ENCODE peak calls at places on chromosomes 1 and 21, in seven cellular contexts. I is AG09309, X is anterior cingulate cortex, W is lung microvascular endothelial cell, Z is GM23248, D is NCI-H526 treated with DMSO at 0.1 percent for 48 hours, M is tibial artery. L is an unnamed sample.

GRCh38 chr1:19765623-19766022 is 34.1 kb downstream of the TMCO4 start:
- DNase-seq in I (peak), X (no peak), Z (peak), W (peak), M (no peak), D (no peak), L (no peak)

GRCh38 chr1:168920456-168921094 is 185.9 kb upstream of the ATP1B1 start:
- DNase-seq in X (no peak), M (peak), Z (peak), W (peak), D (no peak), I (no peak), L (no peak)

GRCh38 chr1:216805233-216805632 is 82.0 kb upstream of the ESRRG start:
- DNase-seq in W (no peak), D (no peak), M (no peak), I (no peak), Z (no peak), X (no peak), L (no peak)

GRCh38 chr1:155195201-155196102 is 12.2 kb downstream of the THBS3 start:
- DNase-seq in M (no peak), Z (peak), X (no peak), D (no peak), W (peak), I (no peak), L (peak)

GRCh38 chr1:61585714-61586113 is 139.2 kb downstream of the TM2D1 start:
- DNase-seq in M (no peak), I (no peak), Z (peak), W (no peak), D (no peak), X (no peak), L (no peak)

GRCh38 chr21:27359141-27359540 is 392.3 kb upstream of the ADAMTS5 start:
- DNase-seq in X (no peak), W (no peak), Z (peak), D (no peak), M (no peak), I (peak), L (no peak)

GRCh38 chr1:114345930-114346479 is 165.0 kb downstream of the TRIM33 start:
- DNase-seq in Z (peak), D (no peak), X (no peak), W (no peak), M (peak), I (no peak), L (peak)

GRCh38 chr1:232413674-232414073 is 216.3 kb downstream of the SIPA1L2 start:
- DNase-seq in D (no peak), M (no peak), Z (no peak), W (no peak), I (no peak), X (no peak), L (no peak)

GRCh38 chr1:204409111-204409510 is 2.5 kb downstream of the PPP1R15B start:
- DNase-seq in D (no peak), W (peak), Z (peak), M (no peak), I (no peak), X (no peak), L (no peak)

GRCh38 chr1:227869851-227870305 is 54.4 kb downstream of the PRSS38 start:
- DNase-seq in W (no peak), D (no peak), Z (peak), I (no peak), M (no peak), X (no peak), L (no peak)

GRCh38 chr1:15788624-15789301 is 18.7 kb downstream of the UQCRHL start:
- DNase-seq in D (no peak), M (no peak), Z (peak), X (no peak), I (no peak), W (peak), L (no peak)

GRCh38 chr1:103025858-103026409 is 82.4 kb downstream of the COL11A1 start:
- DNase-seq in I (no peak), Z (no peak), M (no peak), W (no peak), D (no peak), X (no peak), L (no peak)

GRCh38 chr1:200040516-200041138 is 13.1 kb downstream of the NR5A2 start:
- DNase-seq in I (no peak), M (no peak), W (peak), D (no peak), X (no peak), Z (no peak), L (no peak)

GRCh38 chr21:38311091-38311490 is 54.3 kb downstream of the KCNJ15 start:
- DNase-seq in X (no peak), M (no peak), D (no peak), Z (no peak), W (no peak), I (no peak), L (no peak)

GRCh38 chr1:24735619-24736375 is 9.4 kb upstream of the CLIC4 start:
- DNase-seq in W (no peak), X (no peak), Z (peak), M (no peak), D (no peak), I (no peak), L (peak)

GRCh38 chr1:88983791-88984552 is 8.5 kb downstream of the KYAT3 start:
- DNase-seq in M (no peak), Z (peak), W (peak), X (no peak), I (no peak), D (peak), L (no peak)

GRCh38 chr1:8670371-8670818 is 147.0 kb downstream of the RERE start:
- DNase-seq in Z (peak), W (no peak), D (peak), X (no peak), M (no peak), I (no peak), L (no peak)

GRCh38 chr1:208086116-208086515 is 158.1 kb downstream of the PLXNA2 start:
- DNase-seq in X (no peak), W (no peak), D (no peak), Z (peak), I (no peak), M (no peak), L (no peak)

GRCh38 chr1:21012937-21013336 is 163.8 kb downstream of the EIF4G3 start:
- DNase-seq in D (no peak), M (no peak), Z (peak), I (no peak), W (no peak), X (no peak), L (no peak)

GRCh38 chr1:77371396-77371795 is 89.6 kb downstream of the AK5 start:
- DNase-seq in I (no peak), D (no peak), X (no peak), Z (peak), W (no peak), M (no peak), L (no peak)